ENCODE peak calls at places on chromosomes 2 and 18, in eight cellular contexts. W, T, F, D, X, L, G and B are unnamed samples.

GRCh38 chr2:60581461-60582282 is 28.2 kb upstream of the BCL11A start:
- DNase-seq in W (peak; percentile 84), T (peak; percentile 73), F (peak; percentile 77), D (peak; percentile 87), X (peak; percentile 92), L (peak; percentile 60), G (peak; percentile 70), B (peak; percentile 49)

GRCh38 chr18:40957533-40958070 is 997.4 kb upstream of the PIK3C3 start:
- DNase-seq in W (no peak), T (no peak), F (no peak), D (peak; percentile 9), X (peak; percentile 40), L (no peak), G (no peak), B (no peak)

GRCh38 chr18:12282436-12283039 is 25.5 kb upstream of the TUBB6 start:
- DNase-seq in W (peak; percentile 93), T (peak; percentile 85), F (no peak), D (no peak), X (no peak), L (no peak), G (no peak), B (no peak)

GRCh38 chr2:238439093-238439849 is 12.5 kb downstream of the ASB1 start:
- DNase-seq in W (peak; percentile 99), T (peak; percentile 99), F (no peak), D (no peak), X (no peak), L (no peak), G (no peak), B (peak; percentile 15)

GRCh38 chr2:128558895-128559532 is 240.3 kb upstream of the HS6ST1 start:
- DNase-seq in W (no peak), T (no peak), F (no peak), D (no peak), X (no peak), L (no peak), G (no peak), B (no peak)

GRCh38 chr2:195382186-195382585 is 274.8 kb upstream of the SLC39A10 start:
- DNase-seq in W (no peak), T (no peak), F (peak; percentile 30), D (no peak), X (no peak), L (no peak), G (peak; percentile 88), B (no peak)

GRCh38 chr2:70656421-70657010 is 102.9 kb upstream of the TGFA start:
- DNase-seq in W (no peak), T (no peak), F (no peak), D (no peak), X (no peak), L (no peak), G (peak; percentile 65), B (no peak)

GRCh38 chr2:213187386-213187785 is 36.0 kb upstream of the IKZF2 start:
- DNase-seq in W (peak; percentile 36), T (no peak), F (no peak), D (no peak), X (no peak), L (no peak), G (no peak), B (no peak)

GRCh38 chr2:134462275-134462674 is 208.4 kb downstream of the MGAT5 start:
- DNase-seq in W (no peak), T (no peak), F (no peak), D (no peak), X (no peak), L (no peak), G (no peak), B (no peak)

GRCh38 chr2:7726989-7727388 is 809.8 kb downstream of the RNF144A start:
- DNase-seq in W (no peak), T (no peak), F (no peak), D (no peak), X (peak; percentile 74), L (no peak), G (no peak), B (no peak)

GRCh38 chr2:207764096-207764630 is 5.5 kb downstream of the FZD5 start:
- DNase-seq in W (no peak), T (no peak), F (no peak), D (peak; percentile 41), X (peak; percentile 65), L (no peak), G (no peak), B (no peak)

GRCh38 chr18:35345460-35345921 is 1.3 kb upstream of the ZNF24 start:
- DNase-seq in W (no peak), T (peak; percentile 2), F (peak; percentile 53), D (peak; percentile 27), X (no peak), L (no peak), G (no peak), B (peak; percentile 6)

GRCh38 chr2:215874418-215874817 is 138.9 kb downstream of the MREG start:
- DNase-seq in W (peak; percentile 69), T (peak; percentile 79), F (no peak), D (no peak), X (no peak), L (no peak), G (no peak), B (no peak)

GRCh38 chr2:21643180-21643579 is 519.4 kb downstream of the TDRD15 start:
- DNase-seq in W (no peak), T (no peak), F (no peak), D (no peak), X (no peak), L (no peak), G (no peak), B (no peak)

GRCh38 chr18:27400001-27400400 is 214.9 kb upstream of the CHST9 start:
- DNase-seq in W (no peak), T (peak; percentile 17), F (no peak), D (peak; percentile 37), X (no peak), L (no peak), G (no peak), B (no peak)

GRCh38 chr2:19988600-19988999 is 1.3 kb downstream of the WDR35 start:
- DNase-seq in W (peak; percentile 60), T (peak; percentile 40), F (no peak), D (no peak), X (no peak), L (no peak), G (no peak), B (no peak)

GRCh38 chr2:191321861-191322662 is 76.9 kb downstream of the MYO1B start:
- DNase-seq in W (peak; percentile 89), T (peak; percentile 13), F (no peak), D (peak; percentile 53), X (no peak), L (peak; percentile 20), G (peak; percentile 77), B (peak; percentile 33)

GRCh38 chr2:75565523-75566449 is 5.0 kb upstream of the EVA1A start:
- DNase-seq in W (peak; percentile 85), T (no peak), F (no peak), D (no peak), X (no peak), L (no peak), G (no peak), B (no peak)

GRCh38 chr2:177254433-177255226 is 9.9 kb downstream of the NFE2L2 start:
- DNase-seq in W (peak; percentile 37), T (no peak), F (no peak), D (peak; percentile 86), X (peak; percentile 59), L (peak; percentile 39), G (no peak), B (peak; percentile 64)

GRCh38 chr2:233101826-233102225 is 41.7 kb downstream of the INPP5D start:
- DNase-seq in W (no peak), T (no peak), F (peak; percentile 68), D (no peak), X (no peak), L (no peak), G (no peak), B (no peak)

GRCh38 chr2:14016289-14016955 is 616.1 kb upstream of the LRATD1 start:
- DNase-seq in W (no peak), T (peak; percentile 66), F (no peak), D (no peak), X (no peak), L (no peak), G (no peak), B (no peak)

GRCh38 chr2:61887684-61888303 is 662 bp downstream of the CCT4 start:
- DNase-seq in W (peak; percentile 80), T (peak; percentile 40), F (peak; percentile 18), D (peak; percentile 46), X (peak; percentile 74), L (peak; percentile 8), G (peak; percentile 33), B (peak; percentile 52)

GRCh38 chr2:189511935-189512334 is 68.7 kb downstream of the SLC40A1 start:
- DNase-seq in W (no peak), T (no peak), F (no peak), D (no peak), X (no peak), L (no peak), G (no peak), B (no peak)

GRCh38 chr18:36355511-36355910 is 58.0 kb downstream of the FHOD3 start:
- DNase-seq in W (peak; percentile 62), T (no peak), F (no peak), D (no peak), X (no peak), L (no peak), G (no peak), B (no peak)
- H2AFZ ChIP-seq in W (peak overlapping the region; percentile 9), T (no peak overlapping the region), F (no peak overlapping the region), D (no peak overlapping the region), X (no peak overlapping the region), L (no peak overlapping the region), G (no peak overlapping the region), B (no peak overlapping the region)

GRCh38 chr2:202765435-202765834 is 106.1 kb downstream of the ICA1L start:
- DNase-seq in W (no peak), T (no peak), F (no peak), D (no peak), X (no peak), L (no peak), G (no peak), B (no peak)
- H3K4me2 ChIP-seq in W (no peak overlapping the region), T (no peak overlapping the region), F (no peak overlapping the region), D (no peak overlapping the region), X (no peak overlapping the region), L (no peak overlapping the region), G (no peak overlapping the region), B (no peak overlapping the region)

GRCh38 chr2:68250196-68250595 is 2.1 kb downstream of the PPP3R1 start:
- DNase-seq in W (peak; percentile 25), T (no peak), F (peak; percentile 5), D (no peak), X (no peak), L (no peak), G (no peak), B (no peak)
- H3K4me1 ChIP-seq in W (peaks cover 56% of the 10 kb centered on the region), T (peaks cover 33% of the 10 kb centered on the region), F (peaks cover 55% of the 10 kb centered on the region), D (peaks cover 44% of the 10 kb centered on the region), X (peaks cover 58% of the 10 kb centered on the region), L (peaks cover 8% of the 10 kb centered on the region), G (peaks cover 69% of the 10 kb centered on the region), B (peaks cover 32% of the 10 kb centered on the region)

GRCh38 chr2:73969356-73969755 is 15.4 kb upstream of the TET3 start:
- DNase-seq in W (peak; percentile 46), T (no peak), F (no peak), D (no peak), X (no peak), L (no peak), G (no peak), B (no peak)

GRCh38 chr2:73968357-73968937 is 16.3 kb upstream of the TET3 start:
- DNase-seq in W (no peak), T (no peak), F (no peak), D (no peak), X (no peak), L (no peak), G (no peak), B (no peak)

GRCh38 chr2:73971722-73972121 is 13.0 kb upstream of the TET3 start:
- DNase-seq in W (no peak), T (no peak), F (no peak), D (no peak), X (no peak), L (no peak), G (no peak), B (no peak)

GRCh38 chr2:73970850-73971471 is 13.7 kb upstream of the TET3 start:
- DNase-seq in W (no peak), T (no peak), F (peak; percentile 60), D (no peak), X (no peak), L (no peak), G (peak; percentile 83), B (peak; percentile 76)

GRCh38 chr2:73970268-73970803 is 14.4 kb upstream of the TET3 start:
- DNase-seq in W (no peak), T (no peak), F (no peak), D (no peak), X (no peak), L (no peak), G (no peak), B (no peak)
- H2AFZ ChIP-seq in W (no peak overlapping the region), T (no peak overlapping the region), F (peak overlapping the region; percentile 77), D (no peak overlapping the region), X (no peak overlapping the region), L (no peak overlapping the region), G (peak overlapping the region; percentile 63), B (no peak overlapping the region)